ENCODE peak calls at places on chromosomes 11 and 22, in four cellular contexts. One of them, this sample, is unnamed.

GRCh38 chr11:117671370-117671769 is 125.6 kb downstream of the DSCAML1 start:
- DNase-seq in IMR-90: no peak
- DNase-seq in lung: no peak
- DNase-seq in foreskin fibroblast: no peak
- DNase-seq in this sample: no peak

GRCh38 chr22:46355369-46355995 is 20.0 kb downstream of the TRMU start:
- DNase-seq in IMR-90: peak; percentile 40
- DNase-seq in foreskin fibroblast: peak; percentile 32
- DNase-seq in lung: peak; percentile 75
- DNase-seq in this sample: peak; percentile 47

GRCh38 chr22:26724414-26724813 is 67.0 kb downstream of the MIAT start:
- DNase-seq in IMR-90: no peak
- DNase-seq in foreskin fibroblast: no peak
- DNase-seq in lung: no peak
- DNase-seq in this sample: no peak

GRCh38 chr11:116375221-116375620 is 397.6 kb downstream of the BUD13 start:
- DNase-seq in IMR-90: no peak
- DNase-seq in foreskin fibroblast: no peak
- DNase-seq in lung: no peak
- DNase-seq in this sample: no peak

GRCh38 chr11:8068605-8069221 is 12.3 kb upstream of the TUB start:
- DNase-seq in foreskin fibroblast: peak; percentile 40
- DNase-seq in lung: no peak
- DNase-seq in IMR-90: peak; percentile 91
- DNase-seq in this sample: no peak

GRCh38 chr11:68655406-68655805 is 28.9 kb upstream of the GAL start:
- DNase-seq in IMR-90: no peak
- DNase-seq in lung: no peak
- DNase-seq in foreskin fibroblast: no peak
- DNase-seq in this sample: no peak

GRCh38 chr22:45458532-45458931 is 44.2 kb upstream of the FBLN1 start:
- DNase-seq in lung: no peak
- DNase-seq in IMR-90: no peak
- DNase-seq in foreskin fibroblast: no peak
- DNase-seq in this sample: no peak

GRCh38 chr11:10858505-10859360 is 880 bp upstream of the ZBED5 start:
- DNase-seq in foreskin fibroblast: no peak
- DNase-seq in lung: peak; percentile 64
- DNase-seq in IMR-90: peak; percentile 19
- DNase-seq in this sample: no peak

GRCh38 chr11:111633756-111634362 is 31.6 kb downstream of the SIK2 start:
- DNase-seq in IMR-90: peak; percentile 35
- DNase-seq in lung: no peak
- DNase-seq in foreskin fibroblast: peak; percentile 21
- DNase-seq in this sample: no peak

GRCh38 chr11:88399171-88399570 is 61.6 kb upstream of the CTSC start:
- DNase-seq in IMR-90: no peak
- DNase-seq in foreskin fibroblast: no peak
- DNase-seq in lung: no peak
- DNase-seq in this sample: no peak

GRCh38 chr11:9230291-9230690 is 34.9 kb downstream of the DENND5A start:
- DNase-seq in lung: no peak
- DNase-seq in IMR-90: no peak
- DNase-seq in foreskin fibroblast: no peak
- DNase-seq in this sample: no peak

GRCh38 chr11:58927393-58928081 is 11.8 kb upstream of the GLYATL1 start:
- DNase-seq in foreskin fibroblast: no peak
- DNase-seq in IMR-90: peak; percentile 29
- DNase-seq in lung: no peak
- DNase-seq in this sample: no peak

GRCh38 chr11:62245271-62245753 is 3.3 kb downstream of the SCGB1D2 start:
- DNase-seq in lung: no peak
- DNase-seq in IMR-90: peak; percentile 28
- DNase-seq in foreskin fibroblast: no peak
- DNase-seq in this sample: no peak

GRCh38 chr22:41831383-41831782 is 1.5 kb upstream of the SREBF2 start:
- DNase-seq in IMR-90: no peak
- DNase-seq in foreskin fibroblast: peak; percentile 30
- DNase-seq in lung: no peak
- DNase-seq in this sample: peak; percentile 73

GRCh38 chr11:10699072-10699471 is 5.5 kb upstream of the IRAG1 start:
- DNase-seq in foreskin fibroblast: no peak
- DNase-seq in lung: no peak
- DNase-seq in IMR-90: no peak
- DNase-seq in this sample: no peak

GRCh38 chr22:38981659-38982007 is 514 bp upstream of the APOBEC3B start:
- DNase-seq in lung: no peak
- DNase-seq in foreskin fibroblast: no peak
- DNase-seq in IMR-90: no peak
- DNase-seq in this sample: no peak

GRCh38 chr11:12182650-12183511 is 72.5 kb downstream of the MICAL2 start:
- DNase-seq in foreskin fibroblast: peak; percentile 98
- DNase-seq in lung: peak; percentile 61
- DNase-seq in IMR-90: peak; percentile 98
- DNase-seq in this sample: no peak

GRCh38 chr11:7306900-7307299 is 55.2 kb downstream of the SYT9 start:
- DNase-seq in foreskin fibroblast: no peak
- DNase-seq in IMR-90: no peak
- DNase-seq in lung: no peak
- DNase-seq in this sample: no peak

GRCh38 chr22:31346255-31346732 is at the start of gene PATZ1:
- DNase-seq in lung: peak; percentile 80
- DNase-seq in foreskin fibroblast: peak; percentile 61
- DNase-seq in IMR-90: peak; percentile 72
- DNase-seq in this sample: peak; percentile 68

GRCh38 chr11:65355013-65355775 is 643 bp downstream of the TIGD3 start:
- DNase-seq in IMR-90: no peak
- DNase-seq in lung: peak; percentile 39
- DNase-seq in foreskin fibroblast: no peak
- DNase-seq in this sample: no peak

GRCh38 chr11:134527382-134528243 is 115.6 kb upstream of the B3GAT1 start:
- DNase-seq in foreskin fibroblast: no peak
- DNase-seq in IMR-90: no peak
- DNase-seq in lung: no peak
- DNase-seq in this sample: no peak

GRCh38 chr11:118882489-118882888 is 1.2 kb upstream of the CXCR5 start:
- DNase-seq in IMR-90: no peak
- DNase-seq in foreskin fibroblast: no peak
- DNase-seq in lung: no peak
- DNase-seq in this sample: no peak

GRCh38 chr11:35145249-35145648 is 6.3 kb downstream of the CD44 start:
- DNase-seq in lung: no peak
- DNase-seq in foreskin fibroblast: peak; percentile 61
- DNase-seq in IMR-90: peak; percentile 60
- DNase-seq in this sample: no peak

GRCh38 chr11:26828291-26828690 is 106.4 kb upstream of the SLC5A12 start:
- DNase-seq in IMR-90: no peak
- DNase-seq in foreskin fibroblast: no peak
- DNase-seq in lung: no peak
- DNase-seq in this sample: no peak

GRCh38 chr11:132472411-132473205 is 1059.7 kb downstream of the OPCML start:
- DNase-seq in foreskin fibroblast: no peak
- DNase-seq in IMR-90: no peak
- DNase-seq in lung: no peak
- DNase-seq in this sample: no peak

GRCh38 chr22:23385301-23386244 is 194.5 kb downstream of the IGLL1 start:
- DNase-seq in lung: peak; percentile 82
- DNase-seq in foreskin fibroblast: peak; percentile 61
- DNase-seq in IMR-90: peak; percentile 71
- DNase-seq in this sample: no peak

GRCh38 chr11:117618956-117619355 is 178.1 kb downstream of the DSCAML1 start:
- DNase-seq in foreskin fibroblast: no peak
- DNase-seq in IMR-90: no peak
- DNase-seq in lung: no peak
- DNase-seq in this sample: no peak

GRCh38 chr22:38240734-38241252 is 32.0 kb downstream of the TMEM184B start:
- DNase-seq in lung: no peak
- DNase-seq in IMR-90: peak; percentile 91
- DNase-seq in foreskin fibroblast: no peak
- DNase-seq in this sample: no peak

GRCh38 chr11:110472858-110473257 is 43.1 kb downstream of the FDX1 start:
- DNase-seq in foreskin fibroblast: peak; percentile 63
- DNase-seq in IMR-90: peak; percentile 34
- DNase-seq in lung: no peak
- DNase-seq in this sample: no peak

GRCh38 chr11:129455101-129455500 is 79.5 kb downstream of the BARX2 start:
- DNase-seq in foreskin fibroblast: no peak
- DNase-seq in lung: no peak
- DNase-seq in IMR-90: no peak
- DNase-seq in this sample: no peak

GRCh38 chr11:9573775-9574555 is 495 bp downstream of the WEE1 start:
- DNase-seq in foreskin fibroblast: no peak
- DNase-seq in lung: peak; percentile 38
- DNase-seq in IMR-90: no peak
- DNase-seq in this sample: peak; percentile 47

GRCh38 chr22:44444341-44445306 is 53.4 kb downstream of the RTL6 start:
- DNase-seq in IMR-90: no peak
- DNase-seq in lung: no peak
- DNase-seq in foreskin fibroblast: no peak
- DNase-seq in this sample: no peak
- TF ChIP-seq CTCF in IMR-90: peak; percentile 6
- TF ChIP-seq CTCF in lung: no peak
- TF ChIP-seq CTCF in foreskin fibroblast: no peak
- TF ChIP-seq CTCF in this sample: no peak

GRCh38 chr11:71992331-71992730 is 6.4 kb upstream of the IL18BP start:
- DNase-seq in lung: no peak
- DNase-seq in foreskin fibroblast: no peak
- DNase-seq in IMR-90: no peak
- DNase-seq in this sample: no peak

GRCh38 chr11:71996517-71996916 is 2.2 kb upstream of the IL18BP start:
- DNase-seq in IMR-90: no peak
- DNase-seq in lung: no peak
- DNase-seq in foreskin fibroblast: no peak
- DNase-seq in this sample: no peak

GRCh38 chr11:71996946-71997345 is 1.8 kb upstream of the IL18BP start:
- DNase-seq in foreskin fibroblast: no peak
- DNase-seq in lung: peak; percentile 70
- DNase-seq in IMR-90: no peak
- DNase-seq in this sample: peak; percentile 97

GRCh38 chr11:71995726-71996291 is 2.9 kb upstream of the IL18BP start:
- DNase-seq in IMR-90: no peak
- DNase-seq in lung: no peak
- DNase-seq in foreskin fibroblast: no peak
- DNase-seq in this sample: no peak

DNA sequence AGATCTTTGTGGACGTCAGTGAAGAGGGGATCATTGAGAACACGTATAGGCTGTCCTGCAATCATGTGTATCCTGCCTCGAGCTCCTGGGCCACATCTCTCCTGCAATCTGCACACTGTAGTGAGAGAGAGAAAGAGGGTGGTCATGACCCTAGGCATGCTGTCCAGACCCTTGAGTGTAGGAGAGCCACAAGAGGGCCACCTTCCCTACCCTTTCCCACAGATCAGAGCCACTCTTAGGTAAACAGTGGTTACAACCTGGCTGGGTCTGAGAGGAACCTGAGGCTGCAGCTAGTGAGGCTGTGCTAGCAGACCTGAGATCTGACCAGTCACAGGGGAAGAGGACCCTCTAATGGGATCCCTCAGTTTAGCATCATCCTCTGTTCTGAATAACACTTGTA is 3.9 kb upstream of the IL18BP start:
- DNase-seq in foreskin fibroblast: no peak
- DNase-seq in lung: no peak
- DNase-seq in IMR-90: no peak
- DNase-seq in this sample: no peak
- TF ChIP-seq CTCF in foreskin fibroblast: no peak
- TF ChIP-seq CTCF in lung: no peak
- TF ChIP-seq CTCF in IMR-90: no peak
- TF ChIP-seq CTCF in this sample: no peak

GRCh38 chr22:50244420-50245213 is at the start of gene TUBGCP6:
- DNase-seq in IMR-90: peak; percentile 91
- DNase-seq in foreskin fibroblast: peak; percentile 92
- DNase-seq in lung: peak; percentile 93
- DNase-seq in this sample: peak; percentile 90
- TF ChIP-seq CTCF in IMR-90: no peak
- TF ChIP-seq CTCF in foreskin fibroblast: no peak
- TF ChIP-seq CTCF in lung: no peak
- TF ChIP-seq CTCF in this sample: no peak

DNA sequence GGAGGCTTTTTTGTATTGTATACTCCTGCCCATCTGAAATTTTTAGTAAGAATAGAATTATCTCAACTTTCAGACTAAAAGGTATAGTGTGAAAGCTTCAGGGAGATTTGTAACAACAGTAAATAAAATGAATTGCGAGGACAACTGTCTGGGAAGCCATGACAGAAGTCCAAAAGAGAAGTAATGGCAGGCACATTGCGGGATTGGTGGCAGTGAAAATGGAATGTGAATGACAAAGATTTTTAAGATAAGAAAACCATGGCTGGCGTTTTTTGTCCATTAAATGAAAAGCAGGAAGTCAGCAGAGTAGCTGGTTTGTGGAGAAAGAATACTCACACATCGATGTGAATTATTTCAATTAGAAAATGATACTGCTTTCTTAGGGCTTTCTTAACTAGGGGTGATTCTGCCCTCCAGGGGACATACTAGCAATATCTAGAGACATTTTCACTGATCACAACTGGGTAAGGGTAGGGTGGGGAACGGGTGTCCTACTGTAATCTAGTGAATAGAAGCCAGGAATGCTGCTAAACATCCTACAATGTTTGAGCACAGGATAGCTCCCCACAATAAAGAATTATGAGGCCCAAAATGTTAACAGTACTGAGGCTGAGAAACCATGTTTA is 1.6 kb downstream of the NPAT start:
- DNase-seq in IMR-90: no peak
- DNase-seq in foreskin fibroblast: no peak
- DNase-seq in lung: no peak
- DNase-seq in this sample: no peak
- TF ChIP-seq CTCF in IMR-90: peak; percentile 9
- TF ChIP-seq CTCF in foreskin fibroblast: no peak
- TF ChIP-seq CTCF in lung: no peak
- TF ChIP-seq CTCF in this sample: no peak

DNA sequence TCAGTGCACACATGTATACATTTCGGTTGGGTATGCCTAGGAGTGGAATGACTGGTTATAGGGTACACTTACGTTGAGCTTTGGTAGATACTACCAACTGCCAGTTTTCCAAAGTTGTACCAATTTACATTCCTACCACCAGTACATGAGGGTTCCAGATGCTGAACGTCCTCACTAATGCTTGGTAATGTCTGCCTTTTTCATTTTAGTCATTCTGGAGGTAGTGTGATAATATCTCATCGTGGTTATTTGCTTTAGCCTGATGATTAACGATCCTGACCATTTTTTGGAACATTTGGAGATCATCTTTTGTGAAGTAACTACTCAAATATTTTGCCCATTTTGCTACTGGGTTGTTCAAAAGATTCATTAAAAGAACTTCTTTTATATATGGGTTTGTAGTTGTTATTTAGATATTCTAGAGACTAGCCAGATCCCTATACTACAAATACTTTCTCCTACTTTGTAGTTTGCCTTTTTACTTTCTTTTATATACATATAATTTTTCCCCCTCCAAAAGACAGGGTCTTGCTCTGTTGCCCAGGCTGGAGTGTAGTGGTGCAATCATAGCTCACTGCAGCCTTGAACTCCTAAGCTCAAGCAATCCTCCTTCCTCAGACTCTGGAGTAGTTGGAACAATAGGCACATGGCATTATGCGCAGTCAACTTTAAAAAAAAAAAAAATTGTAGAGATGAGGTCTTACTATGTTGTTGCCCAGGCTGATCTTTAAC is 62.1 kb downstream of the RBFOX2 start:
- DNase-seq in foreskin fibroblast: peak; percentile 57
- DNase-seq in IMR-90: peak; percentile 35
- DNase-seq in lung: no peak
- DNase-seq in this sample: no peak
- TF ChIP-seq CTCF in foreskin fibroblast: peak; percentile 16
- TF ChIP-seq CTCF in IMR-90: no peak
- TF ChIP-seq CTCF in lung: no peak
- TF ChIP-seq CTCF in this sample: no peak